ENCODE peak calls at places on chromosomes 1 and 21, in five cellular contexts. C is A549, F is T-helper 1 cell, R is T-cell, G is HFF-Myc. M is an unnamed sample.
A peak's percentile ranks its signal among the peaks of the same experiment; 100 is the strongest.

GRCh38 chr1:206883160-206883559 is 14.1 kb upstream of the IL24 start:
- DNase-seq in R (no peak), G (no peak), C (no peak), F (no peak), M (no peak)

GRCh38 chr1:183361081-183361480 is 57.1 kb downstream of the NMNAT2 start:
- DNase-seq in G (no peak), F (no peak), R (no peak), C (no peak), M (no peak)

GRCh38 chr1:55927934-55928333 is 651.4 kb downstream of the PLPP3 start:
- DNase-seq in F (no peak), G (no peak), C (no peak), R (no peak), M (no peak)

GRCh38 chr21:41847066-41847804 is 31.9 kb downstream of the PRDM15 start:
- DNase-seq in G (peak; percentile 31), F (no peak), R (no peak), C (no peak), M (no peak)

GRCh38 chr1:119549719-119550141 is 42.7 kb downstream of the HSD3B1 start:
- DNase-seq in G (peak; percentile 37), C (peak; percentile 3), F (no peak), R (no peak), M (no peak)

GRCh38 chr1:58739851-58740466 is 40.1 kb upstream of the MYSM1 start:
- DNase-seq in G (no peak), F (peak; percentile 34), R (peak; percentile 22), C (peak; percentile 23), M (no peak)

GRCh38 chr1:23555225-23555801 is 4.0 kb downstream of the ID3 start:
- DNase-seq in R (no peak), F (no peak), C (no peak), G (no peak), M (no peak)

GRCh38 chr1:58778593-58778992 is 5.3 kb downstream of the JUN start:
- DNase-seq in C (no peak), R (no peak), G (no peak), F (no peak), M (no peak)

GRCh38 chr1:16189003-16189402 is 23.4 kb downstream of the ARHGEF19 start:
- DNase-seq in C (no peak), G (no peak), R (no peak), F (no peak), M (no peak)

GRCh38 chr1:89525169-89525855 is 683 bp downstream of the LRRC8B start:
- DNase-seq in G (no peak), C (peak; percentile 41), F (peak; percentile 17), R (peak; percentile 26), M (peak; percentile 22)

GRCh38 chr1:109369167-109369746 is 28.5 kb downstream of the SORT1 start:
- DNase-seq in F (no peak), G (no peak), R (no peak), C (no peak), M (no peak)

GRCh38 chr1:94124538-94124937 is 3.6 kb upstream of the ABCA4 start:
- DNase-seq in C (no peak), G (no peak), F (no peak), R (no peak), M (no peak)

GRCh38 chr1:201904579-201904978 is 15.9 kb downstream of the SHISA4 start:
- DNase-seq in C (no peak), R (no peak), G (peak; percentile 70), F (no peak), M (no peak)

GRCh38 chr1:44002606-44003157 is 11.3 kb downstream of the CCDC24 start:
- DNase-seq in F (no peak), C (no peak), R (no peak), G (no peak), M (no peak)

GRCh38 chr1:223233410-223234163 is 90.5 kb upstream of the TLR5 start:
- DNase-seq in C (peak; percentile 42), G (peak; percentile 67), R (no peak), F (no peak), M (no peak)

GRCh38 chr1:240149488-240150094 is 57.9 kb downstream of the FMN2 start:
- DNase-seq in F (no peak), R (no peak), C (peak; percentile 22), G (no peak), M (no peak)

GRCh38 chr1:76038306-76039004 is 36.1 kb upstream of the ST6GALNAC3 start:
- DNase-seq in C (no peak), F (no peak), G (no peak), R (no peak), M (no peak)

GRCh38 chr21:38646213-38646837 is 148.0 kb upstream of the ERG start:
- DNase-seq in G (no peak), R (no peak), F (no peak), C (no peak), M (no peak)

GRCh38 chr1:65467536-65467935 is 47.1 kb downstream of the LEPR start:
- DNase-seq in R (no peak), C (no peak), F (no peak), G (no peak), M (no peak)

GRCh38 chr21:32484706-32485380 is 72.3 kb downstream of the EVA1C start:
- DNase-seq in R (no peak), C (no peak), G (no peak), F (no peak), M (no peak)

GRCh38 chr1:153932071-153932592 is 9.4 kb upstream of the GATAD2B start:
- DNase-seq in F (no peak), R (no peak), G (no peak), C (no peak), M (no peak)

GRCh38 chr1:43582162-43582566 is 51.5 kb downstream of the PTPRF start:
- DNase-seq in F (no peak), C (peak; percentile 66), R (no peak), G (peak; percentile 98), M (no peak)

GRCh38 chr1:66332524-66332853 is 201.5 kb upstream of the SGIP1 start:
- DNase-seq in C (no peak), F (no peak), G (no peak), R (no peak), M (no peak)

GRCh38 chr1:32273389-32274208 is 18.3 kb upstream of the HDAC1 start:
- DNase-seq in C (no peak), F (peak; percentile 79), G (no peak), R (peak; percentile 87), M (peak; percentile 70)

GRCh38 chr1:42765832-42766722 is 751 bp downstream of the P3H1 start:
- DNase-seq in C (peak; percentile 48), R (peak; percentile 20), F (peak; percentile 19), G (peak; percentile 69), M (no peak)

GRCh38 chr1:62962794-62963776 is 179.2 kb downstream of the ATG4C start:
- DNase-seq in R (no peak), F (no peak), C (peak; percentile 37), G (no peak), M (no peak)

GRCh38 chr21:39610705-39611104 is 2.0 kb upstream of the B3GALT5 start:
- DNase-seq in F (no peak), G (no peak), R (no peak), C (no peak), M (no peak)

GRCh38 chr1:204875255-204875654 is 4.6 kb downstream of the NFASC start:
- DNase-seq in R (no peak), F (no peak), C (no peak), G (no peak), M (no peak)

GRCh38 chr1:232614811-232615210 is 15.1 kb downstream of the SIPA1L2 start:
- DNase-seq in F (no peak), G (no peak), C (no peak), R (no peak), M (no peak)

GRCh38 chr1:70142120-70142519 is 63.3 kb downstream of the LRRC40 start:
- DNase-seq in C (no peak), F (no peak), R (no peak), G (no peak), M (no peak)

GRCh38 chr1:85379203-85380136 is 85.5 kb downstream of the DDAH1 start:
- DNase-seq in C (no peak), G (no peak), F (no peak), R (no peak), M (no peak)

GRCh38 chr1:187691439-187691838 is 862.7 kb downstream of the PLA2G4A start:
- DNase-seq in C (peak; percentile 33), F (no peak), R (no peak), G (peak; percentile 54), M (no peak)

GRCh38 chr1:183124259-183124658 is 61.8 kb upstream of the LAMC2 start:
- DNase-seq in G (no peak), R (no peak), C (no peak), F (no peak), M (no peak)

GRCh38 chr21:43333301-43334062 is 93.4 kb downstream of the SIK1 start:
- DNase-seq in G (peak; percentile 52), F (no peak), C (peak; percentile 65), R (no peak), M (no peak)

GRCh38 chr1:221718391-221719277 is 23.3 kb downstream of the DUSP10 start:
- DNase-seq in C (peak; percentile 23), R (no peak), F (no peak), G (peak; percentile 64), M (no peak)

GRCh38 chr1:93056214-93056613 is 22.9 kb upstream of the MTF2 start:
- DNase-seq in C (no peak), F (no peak), G (no peak), R (peak; percentile 11), M (no peak)

M was measured in effector memory CD4-positive, alpha-beta T cell.